ENCODE peak calls at places on chromosomes 16 and 17, in six cellular contexts. B is CD8-positive, alpha-beta memory T cell; D is uterus; V is HCT116; T is heart left ventricle; F is thoracic aorta. J is an unnamed sample.

GRCh38 chr16:17572145-17572544 is 101.4 kb upstream of the XYLT1 start:
- DNase-seq in B (no peak), D (no peak), V (peak; percentile 38), T (no peak), F (no peak), J (no peak)

GRCh38 chr17:40023590-40024292 is 8.5 kb downstream of the CSF3 start:
- DNase-seq in B (no peak), D (no peak), V (no peak), T (peak; percentile 67), F (no peak), J (peak; percentile 81)

GRCh38 chr16:79298476-79299153 is 301.9 kb downstream of the MAF start:
- DNase-seq in B (no peak), D (no peak), V (no peak), T (no peak), F (no peak), J (no peak)

GRCh38 chr17:40086150-40087044 is 14.0 kb downstream of the NR1D1 start:
- DNase-seq in B (peak; percentile 63), D (peak; percentile 59), V (no peak), T (peak; percentile 82), F (no peak), J (no peak)

GRCh38 chr17:7886227-7887037 is 2.2 kb upstream of the CHD3 start:
- DNase-seq in B (peak; percentile 82), D (peak; percentile 52), V (no peak), T (no peak), F (no peak), J (peak; percentile 37)

GRCh38 chr17:1252203-1252608 is 18.0 kb upstream of the BHLHA9 start:
- DNase-seq in B (no peak), D (no peak), V (no peak), T (peak; percentile 69), F (no peak), J (no peak)

GRCh38 chr16:69217433-69217832 is 30.5 kb downstream of the SNTB2 start:
- DNase-seq in B (no peak), D (no peak), V (no peak), T (no peak), F (no peak), J (no peak)

GRCh38 chr16:9946022-9946720 is 236.1 kb downstream of the GRIN2A start:
- DNase-seq in B (no peak), D (no peak), V (no peak), T (no peak), F (no peak), J (no peak)

GRCh38 chr16:52773026-52773425 is 226.1 kb upstream of the TOX3 start:
- DNase-seq in B (no peak), D (no peak), V (no peak), T (no peak), F (no peak), J (no peak)

GRCh38 chr17:27756467-27757371 is 43.6 kb downstream of the NOS2 start:
- DNase-seq in B (peak; percentile 25), D (peak; percentile 39), V (peak; percentile 23), T (no peak), F (no peak), J (peak; percentile 50)

GRCh38 chr17:63475491-63476412 is 1.1 kb upstream of the ACE start:
- DNase-seq in B (no peak), D (no peak), V (no peak), T (no peak), F (no peak), J (no peak)

GRCh38 chr17:81484195-81484979 is 28.2 kb downstream of the ACTG1 start:
- DNase-seq in B (peak; percentile 87), D (peak; percentile 87), V (peak; percentile 85), T (peak; percentile 95), F (peak; percentile 40), J (peak; percentile 87)

GRCh38 chr17:40344321-40345160 is 20.0 kb downstream of the GJD3 start:
- DNase-seq in B (peak; percentile 40), D (no peak), V (no peak), T (no peak), F (no peak), J (no peak)

GRCh38 chr17:7060165-7060890 is 16.4 kb upstream of the SLC16A11 start:
- DNase-seq in B (no peak), D (no peak), V (peak; percentile 96), T (no peak), F (no peak), J (no peak)

GRCh38 chr17:83099570-83100181 is 20.3 kb downstream of the METRNL start:
- DNase-seq in B (no peak), D (no peak), V (no peak), T (no peak), F (no peak), J (no peak)

GRCh38 chr16:8370374-8371015 is 219.8 kb downstream of the TMEM114 start:
- DNase-seq in B (no peak), D (no peak), V (no peak), T (no peak), F (no peak), J (no peak)

GRCh38 chr17:30086896-30087295 is 29.7 kb upstream of the NSRP1 start:
- DNase-seq in B (no peak), D (no peak), V (no peak), T (no peak), F (no peak), J (no peak)

GRCh38 chr16:86576591-86577313 is 1.6 kb upstream of the FOXL1 start:
- DNase-seq in B (no peak), D (no peak), V (no peak), T (no peak), F (no peak), J (no peak)

GRCh38 chr16:86575754-86576557 is 2.4 kb upstream of the FOXL1 start:
- DNase-seq in B (no peak), D (peak; percentile 47), V (peak; percentile 97), T (peak; percentile 90), F (peak; percentile 79), J (no peak)

GRCh38 chr16:86574646-86575045 is 3.7 kb upstream of the FOXL1 start:
- DNase-seq in B (no peak), D (no peak), V (no peak), T (no peak), F (no peak), J (no peak)

GRCh38 chr16:86573646-86574508 is 4.5 kb upstream of the FOXL1 start:
- DNase-seq in B (no peak), D (no peak), V (no peak), T (no peak), F (no peak), J (no peak)

GRCh38 chr16:86575095-86575685 is 3.2 kb upstream of the FOXL1 start:
- DNase-seq in B (no peak), D (no peak), V (no peak), T (no peak), F (no peak), J (no peak)
- H3K4me3 ChIP-seq in B (no peak overlapping the region), D (no peak overlapping the region), V (peak overlapping the region; percentile 63), T (no peak overlapping the region), F (peak overlapping the region; percentile 76), J (no peak overlapping the region)

GRCh38 chr17:18314059-18314730 is 599 bp downstream of the TOP3A start:
- DNase-seq in B (peak; percentile 16), D (no peak), V (no peak), T (peak; percentile 66), F (no peak), J (no peak)
- H3K4me1 ChIP-seq in B (peaks cover 65% of the 10 kb centered on the region), D (peaks cover 26% of the 10 kb centered on the region), V (peaks cover 19% of the 10 kb centered on the region), T (peaks cover 49% of the 10 kb centered on the region), F (peaks cover 31% of the 10 kb centered on the region), J (peaks cover 33% of the 10 kb centered on the region)

GRCh38 chr17:49035470-49036269 is 38.5 kb downstream of the IGF2BP1 start:
- DNase-seq in B (no peak), D (peak; percentile 53), V (peak; percentile 82), T (no peak), F (no peak), J (no peak)

GRCh38 chr17:49036270-49036626 is 39.1 kb downstream of the IGF2BP1 start:
- DNase-seq in B (no peak), D (no peak), V (no peak), T (no peak), F (no peak), J (no peak)

GRCh38 chr17:49041527-49041926 is 44.3 kb downstream of the IGF2BP1 start:
- DNase-seq in B (no peak), D (no peak), V (no peak), T (no peak), F (no peak), J (no peak)

GRCh38 chr17:49038138-49038537 is 41.0 kb downstream of the IGF2BP1 start:
- DNase-seq in B (no peak), D (no peak), V (no peak), T (no peak), F (no peak), J (no peak)

DNA sequence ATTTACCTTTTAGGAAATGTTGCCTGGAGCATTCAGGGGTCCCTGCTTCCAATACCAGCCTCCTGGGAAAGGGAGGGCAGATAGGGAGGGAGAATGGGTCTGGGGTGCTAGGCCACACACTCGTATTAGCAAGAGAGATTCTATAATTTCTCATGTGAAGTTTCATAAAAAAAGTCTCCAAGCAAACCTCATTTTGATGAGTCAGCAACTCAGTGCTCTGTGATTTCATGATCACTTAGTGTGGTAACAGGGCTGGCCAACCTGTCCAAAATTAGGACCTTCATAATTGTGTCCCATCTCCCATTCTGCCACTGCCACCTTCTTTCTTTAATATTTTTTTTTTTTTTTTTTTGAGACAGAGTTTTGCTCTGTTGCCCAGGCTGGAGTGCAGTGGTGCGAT is 41.4 kb downstream of the IGF2BP1 start:
- DNase-seq in B (no peak), D (no peak), V (no peak), T (no peak), F (no peak), J (no peak)
- H3K36me3 ChIP-seq in B (no peaks in the 10 kb centered on the region), D (no peaks in the 10 kb centered on the region), V (no peaks in the 10 kb centered on the region), T (no peaks in the 10 kb centered on the region), F (no peaks in the 10 kb centered on the region), J (no peaks in the 10 kb centered on the region)

DNA sequence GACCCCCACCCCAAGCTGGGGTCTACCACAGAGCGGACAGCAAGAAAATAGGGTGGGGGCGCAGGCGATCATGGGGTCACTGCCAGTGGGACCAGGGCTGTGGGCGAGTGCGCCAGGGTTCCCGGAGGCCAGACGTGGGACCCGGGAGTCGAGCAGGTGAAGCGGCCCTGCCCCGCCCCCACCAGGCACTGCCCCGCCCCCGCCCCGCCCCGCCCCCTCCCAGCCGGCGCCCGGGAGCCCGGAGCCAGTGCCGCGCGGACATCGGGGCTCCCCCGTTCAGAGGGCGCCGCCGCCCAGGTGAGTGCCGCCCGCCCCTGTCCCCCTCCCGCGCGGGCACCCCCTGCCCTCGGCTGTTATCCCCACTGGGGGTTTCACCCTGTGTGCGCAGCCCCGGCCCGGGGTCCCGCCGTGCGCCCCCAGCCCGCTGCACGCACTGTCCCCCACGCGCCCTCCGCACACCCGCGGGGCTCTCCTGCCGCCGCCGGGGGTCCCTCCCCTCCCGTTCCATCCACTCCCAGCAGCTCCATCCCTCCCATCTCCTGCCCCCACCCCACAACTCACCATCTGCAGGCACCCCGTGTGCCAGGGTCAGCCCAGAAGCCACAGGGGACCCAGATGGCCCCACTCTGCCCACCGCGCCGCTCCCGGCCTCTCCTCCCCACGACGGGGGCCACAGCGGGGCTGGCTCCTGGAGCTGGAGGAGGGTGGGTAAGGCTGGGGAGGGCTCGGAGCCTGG is at the start of gene SSTR5:
- DNase-seq in B (no peak), D (no peak), V (no peak), T (no peak), F (no peak), J (no peak)
- H3K4me3 ChIP-seq in B (no peak within 1 kb of the TSS), D (no peak within 1 kb of the TSS), V (peak within 1 kb of the TSS; percentile 41), T (peak within 1 kb of the TSS; percentile 11), F (no peak within 1 kb of the TSS), J (no peak within 1 kb of the TSS)

GRCh38 chr16:77967054-77968035 is 55.0 kb upstream of the CLEC3A start:
- DNase-seq in B (no peak), D (no peak), V (no peak), T (no peak), F (no peak), J (no peak)
- H3K4me1 ChIP-seq in B (no peaks in the 10 kb centered on the region), D (no peaks in the 10 kb centered on the region), V (no peaks in the 10 kb centered on the region), T (no peaks in the 10 kb centered on the region), F (no peaks in the 10 kb centered on the region), J (no peaks in the 10 kb centered on the region)

J was measured in lung.